ENCODE peak calls at places on chromosomes 2 and 18, in five cellular contexts. A, S, D, G and Y are unnamed samples. For H3K27me3 and H3K4me1, the result is how much of the 10 kb centered on the place peaks cover.

GRCh38 chr2:236998250-236998649 is 87.4 kb upstream of the COPS8 start:
- DNase-seq in A (no peak), S (no peak), D (no peak), G (no peak), Y (no peak)

GRCh38 chr18:50836521-50836957 is 16.7 kb upstream of the MRO start:
- DNase-seq in D (no peak), S (no peak), A (peak), G (peak), Y (no peak)

GRCh38 chr2:217297096-217297495 is 437.2 kb upstream of the TNP1 start:
- DNase-seq in D (no peak), G (no peak), S (no peak), A (no peak), Y (no peak)

GRCh38 chr2:152632736-152633135 is 84.5 kb downstream of the PRPF40A start:
- DNase-seq in A (no peak), G (no peak), D (no peak), S (no peak), Y (no peak)

GRCh38 chr2:17583166-17583565 is 42.7 kb downstream of the VSNL1 start:
- DNase-seq in A (no peak), G (no peak), S (no peak), D (no peak), Y (no peak)

GRCh38 chr18:23938046-23938756 is 76.4 kb upstream of the TTC39C start:
- DNase-seq in G (no peak), A (no peak), D (no peak), S (no peak), Y (no peak)

GRCh38 chr18:45386256-45386655 is 229.0 kb upstream of the SLC14A2 start:
- DNase-seq in D (no peak), G (no peak), A (no peak), S (peak), Y (no peak)

GRCh38 chr2:175004980-175005832 is at the start of gene CHN1:
- DNase-seq in G (no peak), D (peak), S (peak), A (no peak), Y (peak)

GRCh38 chr18:74331404-74331803 is 15.8 kb downstream of the C18orf63 start:
- DNase-seq in A (no peak), D (no peak), S (no peak), G (no peak), Y (no peak)

GRCh38 chr2:216858312-216858711 is 1.6 kb downstream of the TNP1 start:
- DNase-seq in S (no peak), G (no peak), D (no peak), A (no peak), Y (no peak)

GRCh38 chr2:27992787-27993747 is 102.5 kb downstream of the BABAM2 start:
- DNase-seq in A (no peak), D (no peak), S (peak), G (no peak), Y (no peak)

DNA sequence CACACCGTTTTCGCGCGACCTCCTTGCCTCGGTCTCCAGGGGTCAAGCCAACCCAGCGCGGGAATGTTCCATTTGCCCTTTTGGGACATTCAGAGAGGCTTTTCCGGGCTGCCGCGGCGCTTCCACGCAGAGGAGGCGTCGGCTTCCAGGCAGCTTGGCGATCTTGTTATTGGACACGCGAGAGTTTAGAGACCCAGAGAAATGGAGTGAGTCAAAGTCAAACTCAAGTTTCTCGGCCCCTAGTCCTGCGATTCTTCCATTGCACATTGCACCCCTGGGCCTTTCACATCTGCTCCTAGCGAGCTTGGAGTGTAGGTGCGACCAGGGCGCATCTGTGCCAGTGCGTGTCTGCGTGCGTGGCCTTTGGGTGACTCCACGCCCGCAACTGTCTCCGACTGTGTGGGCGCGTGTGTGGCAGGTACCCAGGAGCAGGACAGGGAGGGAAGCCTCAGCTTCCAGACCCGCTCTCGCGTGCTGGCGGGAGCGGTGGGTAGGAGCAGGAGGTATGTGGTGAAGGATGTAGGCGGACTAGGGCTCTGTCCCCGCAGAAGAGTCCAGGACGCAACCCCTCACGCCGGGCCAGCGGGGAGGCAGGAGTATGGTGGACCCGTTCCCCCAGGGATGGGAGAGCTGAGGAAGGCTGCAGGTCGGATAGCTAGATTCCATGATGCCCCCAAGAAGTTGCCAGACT is 13.5 kb downstream of the SIX3 start:
- DNase-seq in A (no peak), G (no peak), S (no peak), D (no peak), Y (no peak)
- H3K27me3 ChIP-seq in A (under half), G (under half), S (under half), D (under half), Y (half or more)

DNA sequence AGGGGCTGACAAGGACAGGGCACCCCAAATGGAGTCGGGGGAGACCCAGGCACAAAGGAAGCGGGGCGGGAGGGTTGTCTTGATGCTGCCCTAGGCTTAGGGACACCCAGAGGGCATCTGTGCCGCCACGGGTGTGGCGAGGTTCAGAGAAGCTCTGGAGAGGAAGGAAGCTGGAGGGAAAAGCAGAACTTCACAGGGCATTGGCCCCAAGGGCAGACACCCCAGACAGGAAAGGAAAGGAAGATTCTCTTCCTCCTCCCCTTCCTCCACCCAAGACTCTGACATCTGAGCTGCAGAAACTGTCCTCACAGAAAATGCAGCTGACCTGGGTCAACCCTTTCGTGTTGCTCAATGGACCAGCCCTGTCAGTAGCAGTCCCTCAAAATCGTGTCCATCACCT is 25.6 kb downstream of the DNMT3A start:
- DNase-seq in D (no peak), A (no peak), G (no peak), S (no peak), Y (peak)
- H3K4me1 ChIP-seq in D (under half), A (under half), G (under half), S (under half), Y (under half)

GRCh38 chr18:79544386-79544963 is 135.1 kb upstream of the CTDP1 start:
- DNase-seq in S (no peak), G (no peak), A (no peak), D (peak), Y (peak)
- H3K27ac ChIP-seq in S (no peak), G (no peak), A (no peak), D (no peak), Y (no peak)

GRCh38 chr2:75870654-75871137 is 160.0 kb upstream of the GCFC2 start:
- DNase-seq in A (no peak), G (no peak), D (no peak), S (no peak), Y (no peak)
- H3K27me3 ChIP-seq in A (under half), G (under half), D (under half), S (under half), Y (under half)

DNA sequence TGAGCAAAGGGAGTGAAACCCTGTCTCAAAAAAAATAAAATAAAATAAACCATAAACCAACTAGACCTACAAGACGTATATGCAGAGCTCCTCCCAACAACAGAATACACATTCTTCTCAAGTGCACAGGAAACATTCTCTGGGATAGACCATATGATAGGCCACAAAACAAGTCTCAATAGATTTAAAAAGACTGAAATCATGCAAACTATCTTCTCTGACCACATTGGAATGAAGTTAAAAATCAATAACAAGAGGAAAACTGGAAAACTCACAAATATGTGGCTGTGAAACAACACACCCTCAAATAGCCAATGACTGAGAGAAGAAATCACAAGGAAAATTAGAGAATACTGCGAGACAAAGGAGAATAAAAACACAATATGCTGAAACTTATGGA is 7.2 kb upstream of the AFG3L2 start:
- DNase-seq in D (no peak), S (no peak), G (no peak), A (no peak), Y (no peak)
- H3K4me1 ChIP-seq in D (under half), S (under half), G (under half), A (under half), Y (under half)

DNA sequence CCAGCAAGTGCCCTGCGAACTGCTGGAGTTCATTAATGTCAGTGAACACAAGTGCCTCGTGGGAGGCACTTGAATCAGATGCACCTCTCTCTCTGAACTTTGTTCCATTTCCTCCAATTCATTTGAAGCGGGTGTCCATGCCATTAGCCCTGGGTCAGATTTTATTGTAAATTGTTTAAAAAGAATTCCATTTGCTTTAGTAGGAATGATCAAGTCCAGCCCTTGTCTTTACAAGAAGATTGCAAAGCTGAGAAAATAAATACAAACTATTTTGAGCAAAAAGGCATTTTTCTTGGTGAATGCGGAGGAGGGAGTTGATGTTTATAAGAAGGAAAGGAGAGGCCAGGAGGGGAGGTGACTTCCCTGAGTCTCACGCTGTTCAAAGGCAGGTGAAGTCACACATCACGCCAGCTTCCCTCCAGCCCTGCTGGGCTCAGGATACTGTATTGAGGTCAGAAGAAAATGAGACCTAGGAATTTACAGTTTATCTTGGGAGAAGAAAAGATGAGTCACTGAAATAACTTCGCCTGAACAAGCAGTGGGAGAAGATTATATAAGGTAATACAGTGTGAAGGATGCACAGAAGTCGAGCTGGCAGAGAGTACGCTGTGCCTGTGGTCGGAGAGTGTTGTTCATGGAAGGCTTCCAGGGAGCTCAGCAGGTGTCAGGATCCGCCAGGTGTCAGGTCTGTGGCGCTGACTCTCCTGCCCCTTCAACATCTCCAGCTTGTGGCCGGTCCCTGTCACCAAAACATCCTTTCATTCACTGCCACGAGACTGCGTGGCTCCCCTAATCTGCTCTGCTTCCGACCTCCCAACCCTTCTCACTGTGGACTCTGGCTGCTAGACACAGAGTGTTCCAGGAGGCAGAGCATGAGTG is 36.5 kb downstream of the EFR3B start:
- DNase-seq in D (no peak), A (no peak), S (no peak), G (peak), Y (no peak)
- H3K27ac ChIP-seq in D (no peak), A (no peak), S (no peak), G (no peak), Y (no peak)

GRCh38 chr2:199461455-199462166 is 3.9 kb upstream of the SATB2 start:
- DNase-seq in D (no peak), S (peak), A (no peak), G (no peak), Y (no peak)
- H3K27me3 ChIP-seq in D (under half), S (under half), A (under half), G (half or more), Y (half or more)